ENCODE peak calls at places on chromosome 17, in ten cellular contexts. D, M, X, Q, P, G, J, V, L and T are unnamed samples.

GRCh38 chr17:50950002-50950877 is 84.1 kb upstream of the TOB1 start:
- DNase-seq in D (peak), M (peak), X (peak), Q (peak), P (peak), G (peak), J (peak), V (peak), L (peak), T (no peak)

GRCh38 chr17:72502940-72503341 is 382.1 kb downstream of the SOX9 start:
- DNase-seq in D (no peak), M (no peak), X (no peak), Q (peak), P (no peak), G (no peak), J (no peak), V (no peak), L (no peak), T (no peak)

GRCh38 chr17:57107498-57108101 is 22.6 kb downstream of the AKAP1 start:
- DNase-seq in D (no peak), M (no peak), X (peak), Q (no peak), P (no peak), G (no peak), J (no peak), V (no peak), L (no peak), T (no peak)

GRCh38 chr17:81717049-81717765 is 5.1 kb downstream of the SLC25A10 start:
- DNase-seq in D (no peak), M (no peak), X (no peak), Q (no peak), P (no peak), G (no peak), J (no peak), V (no peak), L (no peak), T (no peak)

GRCh38 chr17:16908282-16908681 is 63.6 kb downstream of the TNFRSF13B start:
- DNase-seq in D (no peak), M (no peak), X (no peak), Q (no peak), P (no peak), G (no peak), J (no peak), V (peak), L (no peak), T (no peak)

GRCh38 chr17:68328676-68329075 is 37.4 kb downstream of the ARSG start:
- DNase-seq in D (no peak), M (no peak), X (no peak), Q (no peak), P (no peak), G (no peak), J (no peak), V (no peak), L (no peak), T (no peak)

GRCh38 chr17:65588194-65588808 is 26.9 kb upstream of the AXIN2 start:
- DNase-seq in D (no peak), M (no peak), X (peak), Q (no peak), P (no peak), G (no peak), J (no peak), V (no peak), L (peak), T (no peak)

GRCh38 chr17:28388106-28388505 is 16.6 kb downstream of the SARM1 start:
- DNase-seq in D (no peak), M (no peak), X (no peak), Q (no peak), P (no peak), G (no peak), J (no peak), V (no peak), L (no peak), T (no peak)

GRCh38 chr17:63984651-63985386 is 12.1 kb upstream of the SCN4A start:
- DNase-seq in D (no peak), M (no peak), X (peak), Q (peak), P (peak), G (peak), J (peak), V (no peak), L (no peak), T (no peak)

GRCh38 chr17:7888184-7888920 is at the start of gene CHD3:
- DNase-seq in D (no peak), M (no peak), X (peak), Q (peak), P (no peak), G (no peak), J (peak), V (peak), L (peak), T (no peak)

GRCh38 chr17:40551091-40551873 is 14.0 kb downstream of the CCR7 start:
- DNase-seq in D (no peak), M (no peak), X (no peak), Q (peak), P (no peak), G (peak), J (no peak), V (peak), L (peak), T (no peak)

GRCh38 chr17:81536299-81537290 is 8.4 kb downstream of the FSCN2 start:
- DNase-seq in D (no peak), M (no peak), X (no peak), Q (no peak), P (no peak), G (no peak), J (no peak), V (no peak), L (peak), T (no peak)

GRCh38 chr17:48522031-48522593 is 8.7 kb downstream of the HOXB1 start:
- DNase-seq in D (no peak), M (no peak), X (peak), Q (no peak), P (no peak), G (no peak), J (no peak), V (no peak), L (no peak), T (no peak)

GRCh38 chr17:82926716-82927115 is 86.9 kb upstream of the ZNF750 start:
- DNase-seq in D (no peak), M (no peak), X (no peak), Q (no peak), P (no peak), G (no peak), J (no peak), V (no peak), L (no peak), T (no peak)

GRCh38 chr17:46154151-46154816 is 38.9 kb downstream of the KANSL1 start:
- DNase-seq in D (no peak), M (no peak), X (no peak), Q (peak), P (no peak), G (no peak), J (no peak), V (no peak), L (no peak), T (no peak)

GRCh38 chr17:72967963-72968585 is 124.4 kb downstream of the SLC39A11 start:
- DNase-seq in D (no peak), M (no peak), X (no peak), Q (no peak), P (no peak), G (no peak), J (no peak), V (no peak), L (no peak), T (no peak)

GRCh38 chr17:78359936-78360370 is at the start of gene SOCS3:
- DNase-seq in D (peak), M (peak), X (peak), Q (peak), P (peak), G (peak), J (peak), V (peak), L (peak), T (peak)

GRCh38 chr17:48553837-48554236 is 8.9 kb upstream of the HOXB2 start:
- DNase-seq in D (no peak), M (no peak), X (no peak), Q (no peak), P (no peak), G (no peak), J (no peak), V (no peak), L (no peak), T (no peak)

GRCh38 chr17:18194394-18194793 is 10.8 kb downstream of the ALKBH5 start:
- DNase-seq in D (no peak), M (no peak), X (no peak), Q (no peak), P (no peak), G (no peak), J (no peak), V (no peak), L (no peak), T (no peak)

GRCh38 chr17:41518031-41518430 is 659 bp downstream of the KRT15 start:
- DNase-seq in D (no peak), M (no peak), X (no peak), Q (no peak), P (no peak), G (no peak), J (no peak), V (no peak), L (no peak), T (no peak)

GRCh38 chr17:81328925-81329278 is 33.8 kb upstream of the SLC38A10 start:
- DNase-seq in D (no peak), M (no peak), X (no peak), Q (peak), P (no peak), G (no peak), J (no peak), V (no peak), L (no peak), T (no peak)

GRCh38 chr17:81537856-81538555 is 9.8 kb downstream of the FSCN2 start:
- DNase-seq in D (peak), M (no peak), X (peak), Q (no peak), P (peak), G (no peak), J (no peak), V (no peak), L (peak), T (peak)

GRCh38 chr17:30000001-30000754 is 58.7 kb downstream of the EFCAB5 start:
- DNase-seq in D (no peak), M (no peak), X (no peak), Q (peak), P (no peak), G (no peak), J (no peak), V (no peak), L (no peak), T (no peak)

GRCh38 chr17:72822358-72823023 is 270.0 kb downstream of the SLC39A11 start:
- DNase-seq in D (no peak), M (no peak), X (peak), Q (no peak), P (no peak), G (no peak), J (no peak), V (no peak), L (peak), T (no peak)

GRCh38 chr17:82267575-82268379 is 5.7 kb downstream of the CSNK1D start:
- DNase-seq in D (no peak), M (peak), X (no peak), Q (peak), P (no peak), G (peak), J (peak), V (peak), L (peak), T (no peak)